ENCODE peak calls at places on chromosomes 6 and 20, in ten cellular contexts. One of them, this sample, is unnamed.
A peak's percentile ranks its signal among the peaks of the same experiment; 100 is the strongest.

GRCh38 chr6:9523462-9523861 is 891.4 kb downstream of the TFAP2A start:
- DNase-seq in stimulated activated naive CD8-positive, alpha-beta T cell treated with anti-CD3 and anti-CD28 coated beads, Interleukin-15, Interleukin-2, amounts not matched to agents 100 U/mL and 50 U/mL, for 24 hours: no peak
- DNase-seq in head of caudate nucleus: no peak
- DNase-seq in activated T-helper 1 cell treated with anti-CD3 and anti-CD28 coated beads, Interleukin-2, amount 50 U/mL, for 16 hours: no peak
- DNase-seq in activated CD8-positive, alpha-beta T cell treated with anti-CD3 and anti-CD28 coated beads, Interleukin-2, amount 10 ng/mL, durations not matched to agents 7 days and 5 days: no peak
- DNase-seq in NAMALWA: no peak
- DNase-seq in EH: peak; percentile 92
- DNase-seq in H54: peak; percentile 26
- DNase-seq in stromal cell of bone marrow: peak; percentile 78
- DNase-seq in effector memory CD8-positive, alpha-beta T cell: no peak
- DNase-seq in this sample: no peak

GRCh38 chr20:32585519-32586127 is 490 bp upstream of the NOL4L start:
- DNase-seq in activated CD8-positive, alpha-beta T cell treated with anti-CD3 and anti-CD28 coated beads, Interleukin-2, amount 10 ng/mL, durations not matched to agents 7 days and 5 days: no peak
- DNase-seq in NAMALWA: no peak
- DNase-seq in stromal cell of bone marrow: no peak
- DNase-seq in H54: no peak
- DNase-seq in EH: no peak
- DNase-seq in activated T-helper 1 cell treated with anti-CD3 and anti-CD28 coated beads, Interleukin-2, amount 50 U/mL, for 16 hours: no peak
- DNase-seq in stimulated activated naive CD8-positive, alpha-beta T cell treated with anti-CD3 and anti-CD28 coated beads, Interleukin-15, Interleukin-2, amounts not matched to agents 100 U/mL and 50 U/mL, for 24 hours: peak; percentile 57
- DNase-seq in head of caudate nucleus: no peak
- DNase-seq in effector memory CD8-positive, alpha-beta T cell: no peak
- DNase-seq in this sample: no peak

GRCh38 chr6:52098649-52099184 is 11.3 kb upstream of the PKHD1 start:
- DNase-seq in H54: no peak
- DNase-seq in activated CD8-positive, alpha-beta T cell treated with anti-CD3 and anti-CD28 coated beads, Interleukin-2, amount 10 ng/mL, durations not matched to agents 7 days and 5 days: no peak
- DNase-seq in NAMALWA: peak; percentile 30
- DNase-seq in EH: no peak
- DNase-seq in stimulated activated naive CD8-positive, alpha-beta T cell treated with anti-CD3 and anti-CD28 coated beads, Interleukin-15, Interleukin-2, amounts not matched to agents 100 U/mL and 50 U/mL, for 24 hours: no peak
- DNase-seq in activated T-helper 1 cell treated with anti-CD3 and anti-CD28 coated beads, Interleukin-2, amount 50 U/mL, for 16 hours: no peak
- DNase-seq in stromal cell of bone marrow: no peak
- DNase-seq in effector memory CD8-positive, alpha-beta T cell: no peak
- DNase-seq in head of caudate nucleus: no peak
- DNase-seq in this sample: no peak

GRCh38 chr6:52420668-52421358 is 671 bp downstream of the EFHC1 start:
- DNase-seq in activated CD8-positive, alpha-beta T cell treated with anti-CD3 and anti-CD28 coated beads, Interleukin-2, amount 10 ng/mL, durations not matched to agents 7 days and 5 days: no peak
- DNase-seq in EH: peak; percentile 47
- DNase-seq in stromal cell of bone marrow: no peak
- DNase-seq in head of caudate nucleus: peak; percentile 62
- DNase-seq in H54: no peak
- DNase-seq in activated T-helper 1 cell treated with anti-CD3 and anti-CD28 coated beads, Interleukin-2, amount 50 U/mL, for 16 hours: no peak
- DNase-seq in NAMALWA: no peak
- DNase-seq in stimulated activated naive CD8-positive, alpha-beta T cell treated with anti-CD3 and anti-CD28 coated beads, Interleukin-15, Interleukin-2, amounts not matched to agents 100 U/mL and 50 U/mL, for 24 hours: no peak
- DNase-seq in effector memory CD8-positive, alpha-beta T cell: no peak
- DNase-seq in this sample: peak; percentile 59

GRCh38 chr20:53613748-53614147 is 20.1 kb upstream of the ZNF217 start:
- DNase-seq in activated CD8-positive, alpha-beta T cell treated with anti-CD3 and anti-CD28 coated beads, Interleukin-2, amount 10 ng/mL, durations not matched to agents 7 days and 5 days: no peak
- DNase-seq in effector memory CD8-positive, alpha-beta T cell: no peak
- DNase-seq in stromal cell of bone marrow: no peak
- DNase-seq in activated T-helper 1 cell treated with anti-CD3 and anti-CD28 coated beads, Interleukin-2, amount 50 U/mL, for 16 hours: no peak
- DNase-seq in head of caudate nucleus: no peak
- DNase-seq in EH: peak; percentile 58
- DNase-seq in H54: no peak
- DNase-seq in stimulated activated naive CD8-positive, alpha-beta T cell treated with anti-CD3 and anti-CD28 coated beads, Interleukin-15, Interleukin-2, amounts not matched to agents 100 U/mL and 50 U/mL, for 24 hours: no peak
- DNase-seq in NAMALWA: no peak
- DNase-seq in this sample: no peak

GRCh38 chr6:116779569-116780164 is 14.1 kb upstream of the FAM162B start:
- DNase-seq in effector memory CD8-positive, alpha-beta T cell: no peak
- DNase-seq in H54: peak; percentile 2
- DNase-seq in activated CD8-positive, alpha-beta T cell treated with anti-CD3 and anti-CD28 coated beads, Interleukin-2, amount 10 ng/mL, durations not matched to agents 7 days and 5 days: no peak
- DNase-seq in head of caudate nucleus: no peak
- DNase-seq in activated T-helper 1 cell treated with anti-CD3 and anti-CD28 coated beads, Interleukin-2, amount 50 U/mL, for 16 hours: no peak
- DNase-seq in EH: peak; percentile 41
- DNase-seq in NAMALWA: peak; percentile 64
- DNase-seq in stimulated activated naive CD8-positive, alpha-beta T cell treated with anti-CD3 and anti-CD28 coated beads, Interleukin-15, Interleukin-2, amounts not matched to agents 100 U/mL and 50 U/mL, for 24 hours: no peak
- DNase-seq in stromal cell of bone marrow: peak; percentile 12
- DNase-seq in this sample: peak; percentile 47

GRCh38 chr6:154154389-154154967 is 115.4 kb downstream of the OPRM1 start:
- DNase-seq in EH: peak; percentile 67
- DNase-seq in effector memory CD8-positive, alpha-beta T cell: peak; percentile 69
- DNase-seq in NAMALWA: peak; percentile 65
- DNase-seq in stromal cell of bone marrow: peak; percentile 42
- DNase-seq in H54: no peak
- DNase-seq in head of caudate nucleus: peak; percentile 77
- DNase-seq in activated CD8-positive, alpha-beta T cell treated with anti-CD3 and anti-CD28 coated beads, Interleukin-2, amount 10 ng/mL, durations not matched to agents 7 days and 5 days: peak; percentile 81
- DNase-seq in activated T-helper 1 cell treated with anti-CD3 and anti-CD28 coated beads, Interleukin-2, amount 50 U/mL, for 16 hours: peak; percentile 33
- DNase-seq in stimulated activated naive CD8-positive, alpha-beta T cell treated with anti-CD3 and anti-CD28 coated beads, Interleukin-15, Interleukin-2, amounts not matched to agents 100 U/mL and 50 U/mL, for 24 hours: peak; percentile 72
- DNase-seq in this sample: no peak

GRCh38 chr20:43650997-43651525 is 15.9 kb upstream of the MYBL2 start:
- DNase-seq in NAMALWA: no peak
- DNase-seq in H54: no peak
- DNase-seq in EH: no peak
- DNase-seq in effector memory CD8-positive, alpha-beta T cell: no peak
- DNase-seq in activated T-helper 1 cell treated with anti-CD3 and anti-CD28 coated beads, Interleukin-2, amount 50 U/mL, for 16 hours: no peak
- DNase-seq in stimulated activated naive CD8-positive, alpha-beta T cell treated with anti-CD3 and anti-CD28 coated beads, Interleukin-15, Interleukin-2, amounts not matched to agents 100 U/mL and 50 U/mL, for 24 hours: no peak
- DNase-seq in head of caudate nucleus: no peak
- DNase-seq in activated CD8-positive, alpha-beta T cell treated with anti-CD3 and anti-CD28 coated beads, Interleukin-2, amount 10 ng/mL, durations not matched to agents 7 days and 5 days: no peak
- DNase-seq in stromal cell of bone marrow: no peak
- DNase-seq in this sample: no peak

GRCh38 chr20:34475979-34476736 is 40.1 kb upstream of the DYNLRB1 start:
- DNase-seq in EH: peak; percentile 62
- DNase-seq in activated CD8-positive, alpha-beta T cell treated with anti-CD3 and anti-CD28 coated beads, Interleukin-2, amount 10 ng/mL, durations not matched to agents 7 days and 5 days: peak; percentile 37
- DNase-seq in NAMALWA: peak; percentile 67
- DNase-seq in stromal cell of bone marrow: peak; percentile 16
- DNase-seq in head of caudate nucleus: peak; percentile 70
- DNase-seq in effector memory CD8-positive, alpha-beta T cell: peak; percentile 23
- DNase-seq in stimulated activated naive CD8-positive, alpha-beta T cell treated with anti-CD3 and anti-CD28 coated beads, Interleukin-15, Interleukin-2, amounts not matched to agents 100 U/mL and 50 U/mL, for 24 hours: peak; percentile 48
- DNase-seq in activated T-helper 1 cell treated with anti-CD3 and anti-CD28 coated beads, Interleukin-2, amount 50 U/mL, for 16 hours: no peak
- DNase-seq in H54: no peak
- DNase-seq in this sample: no peak

GRCh38 chr6:121260651-121261102 is 73.6 kb downstream of the TBC1D32 start:
- DNase-seq in activated CD8-positive, alpha-beta T cell treated with anti-CD3 and anti-CD28 coated beads, Interleukin-2, amount 10 ng/mL, durations not matched to agents 7 days and 5 days: no peak
- DNase-seq in H54: no peak
- DNase-seq in head of caudate nucleus: no peak
- DNase-seq in EH: peak; percentile 4
- DNase-seq in stimulated activated naive CD8-positive, alpha-beta T cell treated with anti-CD3 and anti-CD28 coated beads, Interleukin-15, Interleukin-2, amounts not matched to agents 100 U/mL and 50 U/mL, for 24 hours: no peak
- DNase-seq in activated T-helper 1 cell treated with anti-CD3 and anti-CD28 coated beads, Interleukin-2, amount 50 U/mL, for 16 hours: no peak
- DNase-seq in NAMALWA: no peak
- DNase-seq in effector memory CD8-positive, alpha-beta T cell: no peak
- DNase-seq in stromal cell of bone marrow: peak; percentile 63
- DNase-seq in this sample: no peak

GRCh38 chr20:39849664-39850063 is 839.4 kb downstream of the MAFB start:
- DNase-seq in effector memory CD8-positive, alpha-beta T cell: no peak
- DNase-seq in EH: peak; percentile 97
- DNase-seq in H54: peak; percentile 68
- DNase-seq in NAMALWA: no peak
- DNase-seq in stromal cell of bone marrow: peak; percentile 94
- DNase-seq in head of caudate nucleus: peak; percentile 65
- DNase-seq in activated T-helper 1 cell treated with anti-CD3 and anti-CD28 coated beads, Interleukin-2, amount 50 U/mL, for 16 hours: no peak
- DNase-seq in activated CD8-positive, alpha-beta T cell treated with anti-CD3 and anti-CD28 coated beads, Interleukin-2, amount 10 ng/mL, durations not matched to agents 7 days and 5 days: no peak
- DNase-seq in stimulated activated naive CD8-positive, alpha-beta T cell treated with anti-CD3 and anti-CD28 coated beads, Interleukin-15, Interleukin-2, amounts not matched to agents 100 U/mL and 50 U/mL, for 24 hours: no peak
- DNase-seq in this sample: no peak

This sample was measured in H1.